ENCODE peak calls at places on chromosome 10, in six cellular contexts. R is left cardiac atrium, J is foreskin melanocyte, B is transverse colon, L is fibroblast of mammary gland, N is hepatic stellate cell. F is an unnamed sample.

GRCh38 chr10:11397077-11397476 is 214.4 kb downstream of the USP6NL start:
- DNase-seq in J (no peak), R (no peak), L (no peak), N (no peak), B (no peak), F (no peak)

GRCh38 chr10:90148121-90148855 is 446.9 kb downstream of the KIF20B start:
- DNase-seq in B (no peak), J (no peak), R (no peak), N (peak), L (peak), F (no peak)

GRCh38 chr10:4812952-4813351 is 13.1 kb upstream of the AKR1E2 start:
- DNase-seq in B (no peak), R (no peak), J (no peak), L (peak), N (peak), F (no peak)

GRCh38 chr10:47206449-47207279 is 93.3 kb upstream of the GDF10 start:
- DNase-seq in N (no peak), J (no peak), L (no peak), B (no peak), R (no peak), F (peak)

GRCh38 chr10:121732676-121733445 is 134.6 kb upstream of the FGFR2 start:
- DNase-seq in L (no peak), R (no peak), J (no peak), B (no peak), N (no peak), F (no peak)

GRCh38 chr10:81548160-81548559 is 326.8 kb upstream of the NRG3 start:
- DNase-seq in L (no peak), B (no peak), J (no peak), N (no peak), R (no peak), F (no peak)

GRCh38 chr10:68208424-68209042 is 23.4 kb downstream of the ATOH7 start:
- DNase-seq in R (no peak), L (peak), N (peak), J (peak), B (peak), F (peak)

GRCh38 chr10:271201-271600 is 135.9 kb downstream of the ZMYND11 start:
- DNase-seq in N (no peak), B (no peak), L (no peak), J (no peak), R (no peak), F (no peak)

GRCh38 chr10:17216217-17216900 is 11.7 kb upstream of the VIM start:
- DNase-seq in N (peak), R (no peak), B (no peak), J (peak), L (peak), F (peak)

GRCh38 chr10:117284726-117285494 is 44.0 kb downstream of the SLC18A2 start:
- DNase-seq in R (no peak), B (no peak), J (no peak), L (no peak), N (no peak), F (no peak)

GRCh38 chr10:102418612-102419560 is at the start of gene PSD:
- DNase-seq in R (no peak), L (no peak), J (no peak), B (no peak), N (no peak), F (peak)

GRCh38 chr10:78247821-78248220 is 214.2 kb downstream of the RPS24 start:
- DNase-seq in R (no peak), B (no peak), N (no peak), J (no peak), L (no peak), F (no peak)

GRCh38 chr10:53315709-53316108 is 543.1 kb upstream of the MBL2 start:
- DNase-seq in N (no peak), L (peak), B (no peak), J (no peak), R (no peak), F (no peak)

GRCh38 chr10:95474228-95475002 is 86.8 kb downstream of the SORBS1 start:
- DNase-seq in N (peak), B (no peak), R (no peak), J (no peak), L (peak), F (no peak)

GRCh38 chr10:124094419-124094785 is 1.0 kb upstream of the CHST15 start:
- DNase-seq in J (no peak), B (peak), L (no peak), N (no peak), R (no peak), F (no peak)

GRCh38 chr10:70093335-70093944 is 39.2 kb downstream of the AIFM2 start:
- DNase-seq in B (no peak), R (no peak), N (no peak), L (no peak), J (no peak), F (peak)

GRCh38 chr10:61950449-61951143 is 49.1 kb downstream of the ARID5B start:
- DNase-seq in R (no peak), B (no peak), J (no peak), L (no peak), N (no peak), F (no peak)

GRCh38 chr10:78890506-78890905 is 178.3 kb upstream of the ZMIZ1 start:
- DNase-seq in R (no peak), J (no peak), B (no peak), L (no peak), N (no peak), F (no peak)

GRCh38 chr10:129079705-129080104 is 387.3 kb upstream of the MGMT start:
- DNase-seq in L (no peak), N (no peak), B (peak), R (no peak), J (no peak), F (no peak)

GRCh38 chr10:128056303-128057050 is 69.7 kb downstream of the MKI67 start:
- DNase-seq in R (no peak), J (no peak), N (no peak), L (no peak), B (no peak), F (no peak)

GRCh38 chr10:114697061-114697598 is 39.1 kb upstream of the ABLIM1 start:
- DNase-seq in R (peak), L (peak), B (no peak), J (no peak), N (no peak), F (no peak)

GRCh38 chr10:124149143-124149542 is 55.7 kb upstream of the CHST15 start:
- DNase-seq in B (no peak), N (no peak), J (no peak), L (no peak), R (no peak), F (no peak)

GRCh38 chr10:63525021-63525420 is 3.8 kb downstream of the REEP3 start:
- DNase-seq in J (no peak), B (no peak), L (no peak), R (no peak), N (no peak), F (no peak)

GRCh38 chr10:78551184-78552005 is 517.4 kb upstream of the ZMIZ1 start:
- DNase-seq in N (no peak), L (no peak), J (no peak), R (no peak), B (no peak), F (peak)

GRCh38 chr10:18710201-18710653 is 51.0 kb downstream of the ARL5B start:
- DNase-seq in B (no peak), L (no peak), R (no peak), N (no peak), J (no peak), F (no peak)

GRCh38 chr10:119189811-119190282 is 11.2 kb upstream of the PRDX3 start:
- DNase-seq in B (no peak), R (no peak), J (peak), N (no peak), L (no peak), F (peak)

GRCh38 chr10:113298616-113299015 is 254.2 kb upstream of the HABP2 start:
- DNase-seq in B (no peak), R (no peak), L (no peak), N (no peak), J (no peak), F (no peak)

GRCh38 chr10:78572565-78572964 is 496.2 kb upstream of the ZMIZ1 start:
- DNase-seq in R (no peak), N (no peak), L (peak), J (no peak), B (no peak), F (no peak)

GRCh38 chr10:131436467-131436866 is 124.9 kb upstream of the TCERG1L start:
- DNase-seq in B (no peak), N (no peak), J (no peak), R (no peak), L (no peak), F (no peak)

GRCh38 chr10:3421537-3422257 is 249.1 kb upstream of the PITRM1 start:
- DNase-seq in L (no peak), N (no peak), J (no peak), R (no peak), B (no peak), F (peak)

GRCh38 chr10:119502214-119502613 is 40.3 kb downstream of the RGS10 start:
- DNase-seq in J (no peak), R (no peak), B (peak), L (no peak), N (no peak), F (peak)

GRCh38 chr10:78199019-78199418 is 165.4 kb downstream of the RPS24 start:
- DNase-seq in R (no peak), N (no peak), B (no peak), L (no peak), J (no peak), F (no peak)